ENCODE peak calls at places on chromosome 20, in five cellular contexts. One of them, this sample, is unnamed.

GRCh38 chr20:24450646-24451376 is 18.6 kb upstream of the SYNDIG1 start:
- DNase-seq in activated T-cell treated with anti-CD3 and anti-CD28 coated beads, Interleukin-2, amount 50 U/mL, for 1 hour: no peak
- DNase-seq in BE2C: no peak
- DNase-seq in occipital lobe: no peak
- DNase-seq in HS-5: no peak
- DNase-seq in this sample: no peak

GRCh38 chr20:64064145-64064698 is 1.2 kb downstream of the TCEA2 start:
- DNase-seq in activated T-cell treated with anti-CD3 and anti-CD28 coated beads, Interleukin-2, amount 50 U/mL, for 1 hour: no peak
- DNase-seq in HS-5: no peak
- DNase-seq in BE2C: no peak
- DNase-seq in occipital lobe: no peak
- DNase-seq in this sample: no peak

GRCh38 chr20:63279931-63280330 is 7.3 kb downstream of the ARFGAP1 start:
- DNase-seq in HS-5: no peak
- DNase-seq in occipital lobe: no peak
- DNase-seq in activated T-cell treated with anti-CD3 and anti-CD28 coated beads, Interleukin-2, amount 50 U/mL, for 1 hour: no peak
- DNase-seq in BE2C: no peak
- DNase-seq in this sample: no peak

GRCh38 chr20:14148042-14148441 is 152.7 kb downstream of the MACROD2 start:
- DNase-seq in BE2C: no peak
- DNase-seq in HS-5: peak
- DNase-seq in occipital lobe: no peak
- DNase-seq in activated T-cell treated with anti-CD3 and anti-CD28 coated beads, Interleukin-2, amount 50 U/mL, for 1 hour: no peak
- DNase-seq in this sample: no peak

GRCh38 chr20:58651548-58651822 is 402 bp downstream of the STX16 start:
- DNase-seq in HS-5: no peak
- DNase-seq in occipital lobe: peak
- DNase-seq in activated T-cell treated with anti-CD3 and anti-CD28 coated beads, Interleukin-2, amount 50 U/mL, for 1 hour: no peak
- DNase-seq in BE2C: no peak
- DNase-seq in this sample: no peak

GRCh38 chr20:62633571-62634329 is 8.6 kb upstream of the SLCO4A1 start:
- DNase-seq in activated T-cell treated with anti-CD3 and anti-CD28 coated beads, Interleukin-2, amount 50 U/mL, for 1 hour: no peak
- DNase-seq in BE2C: no peak
- DNase-seq in occipital lobe: no peak
- DNase-seq in HS-5: no peak
- DNase-seq in this sample: no peak

GRCh38 chr20:19993937-19994667 is 23.1 kb upstream of the NAA20 start:
- DNase-seq in occipital lobe: no peak
- DNase-seq in activated T-cell treated with anti-CD3 and anti-CD28 coated beads, Interleukin-2, amount 50 U/mL, for 1 hour: no peak
- DNase-seq in BE2C: peak
- DNase-seq in HS-5: no peak
- DNase-seq in this sample: peak

GRCh38 chr20:6714202-6714800 is 53.2 kb upstream of the BMP2 start:
- DNase-seq in occipital lobe: no peak
- DNase-seq in activated T-cell treated with anti-CD3 and anti-CD28 coated beads, Interleukin-2, amount 50 U/mL, for 1 hour: no peak
- DNase-seq in HS-5: no peak
- DNase-seq in BE2C: no peak
- DNase-seq in this sample: no peak

GRCh38 chr20:63316502-63316921 is 23.5 kb downstream of the COL20A1 start:
- DNase-seq in occipital lobe: no peak
- DNase-seq in BE2C: peak
- DNase-seq in HS-5: no peak
- DNase-seq in activated T-cell treated with anti-CD3 and anti-CD28 coated beads, Interleukin-2, amount 50 U/mL, for 1 hour: no peak
- DNase-seq in this sample: no peak

GRCh38 chr20:4138056-4138455 is 122.7 kb upstream of the RNF24 start:
- DNase-seq in occipital lobe: no peak
- DNase-seq in HS-5: no peak
- DNase-seq in activated T-cell treated with anti-CD3 and anti-CD28 coated beads, Interleukin-2, amount 50 U/mL, for 1 hour: no peak
- DNase-seq in BE2C: no peak
- DNase-seq in this sample: no peak

GRCh38 chr20:44527716-44528199 is 5.9 kb upstream of the SERINC3 start:
- DNase-seq in HS-5: no peak
- DNase-seq in activated T-cell treated with anti-CD3 and anti-CD28 coated beads, Interleukin-2, amount 50 U/mL, for 1 hour: no peak
- DNase-seq in occipital lobe: no peak
- DNase-seq in BE2C: no peak
- DNase-seq in this sample: no peak

GRCh38 chr20:50111120-50111828 is 1.7 kb downstream of the UBE2V1 start:
- DNase-seq in activated T-cell treated with anti-CD3 and anti-CD28 coated beads, Interleukin-2, amount 50 U/mL, for 1 hour: no peak
- DNase-seq in BE2C: peak
- DNase-seq in occipital lobe: no peak
- DNase-seq in HS-5: peak
- DNase-seq in this sample: no peak

GRCh38 chr20:32522775-32523612 is 62.1 kb downstream of the NOL4L start:
- DNase-seq in occipital lobe: no peak
- DNase-seq in BE2C: peak
- DNase-seq in HS-5: peak
- DNase-seq in activated T-cell treated with anti-CD3 and anti-CD28 coated beads, Interleukin-2, amount 50 U/mL, for 1 hour: no peak
- DNase-seq in this sample: no peak

GRCh38 chr20:17417221-17417620 is 114.0 kb downstream of the BFSP1 start:
- DNase-seq in occipital lobe: no peak
- DNase-seq in activated T-cell treated with anti-CD3 and anti-CD28 coated beads, Interleukin-2, amount 50 U/mL, for 1 hour: no peak
- DNase-seq in HS-5: no peak
- DNase-seq in BE2C: no peak
- DNase-seq in this sample: no peak

GRCh38 chr20:17215167-17215566 is 11.7 kb upstream of the PCSK2 start:
- DNase-seq in BE2C: no peak
- DNase-seq in HS-5: no peak
- DNase-seq in activated T-cell treated with anti-CD3 and anti-CD28 coated beads, Interleukin-2, amount 50 U/mL, for 1 hour: no peak
- DNase-seq in occipital lobe: no peak
- DNase-seq in this sample: no peak

GRCh38 chr20:24781061-24781980 is 167.7 kb upstream of the CST7 start:
- DNase-seq in activated T-cell treated with anti-CD3 and anti-CD28 coated beads, Interleukin-2, amount 50 U/mL, for 1 hour: peak
- DNase-seq in occipital lobe: peak
- DNase-seq in HS-5: no peak
- DNase-seq in BE2C: peak
- DNase-seq in this sample: no peak

GRCh38 chr20:36493801-36494114 is 47.6 kb upstream of the MYL9 start:
- DNase-seq in BE2C: no peak
- DNase-seq in activated T-cell treated with anti-CD3 and anti-CD28 coated beads, Interleukin-2, amount 50 U/mL, for 1 hour: no peak
- DNase-seq in occipital lobe: peak
- DNase-seq in HS-5: no peak
- DNase-seq in this sample: no peak

GRCh38 chr20:16939051-16939450 is 190.9 kb downstream of the OTOR start:
- DNase-seq in occipital lobe: no peak
- DNase-seq in activated T-cell treated with anti-CD3 and anti-CD28 coated beads, Interleukin-2, amount 50 U/mL, for 1 hour: no peak
- DNase-seq in BE2C: no peak
- DNase-seq in HS-5: no peak
- DNase-seq in this sample: no peak

GRCh38 chr20:21693322-21693721 is 12.1 kb upstream of the PAX1 start:
- DNase-seq in BE2C: no peak
- DNase-seq in HS-5: no peak
- DNase-seq in occipital lobe: no peak
- DNase-seq in activated T-cell treated with anti-CD3 and anti-CD28 coated beads, Interleukin-2, amount 50 U/mL, for 1 hour: no peak
- DNase-seq in this sample: no peak

GRCh38 chr20:45373353-45374100 is 4.6 kb downstream of the TP53TG5 start:
- DNase-seq in BE2C: peak
- DNase-seq in occipital lobe: peak
- DNase-seq in HS-5: no peak
- DNase-seq in activated T-cell treated with anti-CD3 and anti-CD28 coated beads, Interleukin-2, amount 50 U/mL, for 1 hour: peak
- DNase-seq in this sample: no peak

GRCh38 chr20:8938532-8938931 is 130.4 kb upstream of the PLCB4 start:
- DNase-seq in HS-5: no peak
- DNase-seq in BE2C: no peak
- DNase-seq in activated T-cell treated with anti-CD3 and anti-CD28 coated beads, Interleukin-2, amount 50 U/mL, for 1 hour: no peak
- DNase-seq in occipital lobe: no peak
- DNase-seq in this sample: no peak

GRCh38 chr20:62276448-62276847 is 26.3 kb upstream of the ADRM1 start:
- DNase-seq in occipital lobe: no peak
- DNase-seq in activated T-cell treated with anti-CD3 and anti-CD28 coated beads, Interleukin-2, amount 50 U/mL, for 1 hour: no peak
- DNase-seq in HS-5: no peak
- DNase-seq in BE2C: no peak
- DNase-seq in this sample: no peak

GRCh38 chr20:54234991-54235390 is 27.1 kb downstream of the PFDN4 start:
- DNase-seq in HS-5: no peak
- DNase-seq in activated T-cell treated with anti-CD3 and anti-CD28 coated beads, Interleukin-2, amount 50 U/mL, for 1 hour: no peak
- DNase-seq in occipital lobe: no peak
- DNase-seq in BE2C: no peak
- DNase-seq in this sample: no peak

GRCh38 chr20:46365483-46366215 is 40.8 kb downstream of the ELMO2 start:
- DNase-seq in occipital lobe: peak
- DNase-seq in BE2C: no peak
- DNase-seq in HS-5: no peak
- DNase-seq in activated T-cell treated with anti-CD3 and anti-CD28 coated beads, Interleukin-2, amount 50 U/mL, for 1 hour: no peak
- DNase-seq in this sample: no peak

GRCh38 chr20:1718604-1719384 is 61.2 kb upstream of the SIRPG start:
- DNase-seq in occipital lobe: peak
- DNase-seq in BE2C: no peak
- DNase-seq in activated T-cell treated with anti-CD3 and anti-CD28 coated beads, Interleukin-2, amount 50 U/mL, for 1 hour: no peak
- DNase-seq in HS-5: peak
- DNase-seq in this sample: no peak

GRCh38 chr20:11851646-11852045 is 66.0 kb upstream of the BTBD3 start:
- DNase-seq in occipital lobe: no peak
- DNase-seq in HS-5: no peak
- DNase-seq in activated T-cell treated with anti-CD3 and anti-CD28 coated beads, Interleukin-2, amount 50 U/mL, for 1 hour: no peak
- DNase-seq in BE2C: no peak
- DNase-seq in this sample: no peak